ENCODE peak calls at places on chromosome 4, in nine cellular contexts. Y is fibroblast of lung, H is fibroblast of mammary gland, Z is AG09319, A is cardiac fibroblast, K is right lobe of liver, T is colonic mucosa, D is lung, R is GM06990. V is an unnamed sample.
A peak's percentile ranks its signal among the peaks of the same experiment; 100 is the strongest.

GRCh38 chr4:186644737-186645261 is 78.9 kb downstream of the FAT1 start:
- DNase-seq in Y (peak; percentile 30), H (peak; percentile 41), Z (no peak), A (peak; percentile 89), K (peak; percentile 57), T (no peak), D (no peak), R (no peak), V (no peak)

GRCh38 chr4:77284036-77284435 is 127.0 kb downstream of the CCNG2 start:
- DNase-seq in Y (peak; percentile 2), H (no peak), Z (no peak), A (no peak), K (no peak), T (no peak), D (no peak), R (no peak), V (no peak)

GRCh38 chr4:119284876-119285611 is 36.9 kb downstream of the FABP2 start:
- DNase-seq in Y (peak; percentile 19), H (peak; percentile 32), Z (no peak), A (peak; percentile 36), K (no peak), T (no peak), D (no peak), R (no peak), V (no peak)

GRCh38 chr4:183842134-183842838 is 62.8 kb upstream of the STOX2 start:
- DNase-seq in Y (no peak), H (no peak), Z (no peak), A (no peak), K (no peak), T (no peak), D (no peak), R (no peak), V (no peak)

GRCh38 chr4:20356565-20356964 is 104.9 kb downstream of the SLIT2 start:
- DNase-seq in Y (peak; percentile 45), H (no peak), Z (no peak), A (peak; percentile 63), K (no peak), T (no peak), D (no peak), R (no peak), V (no peak)

GRCh38 chr4:8195841-8196460 is 3.1 kb upstream of the SH3TC1 start:
- DNase-seq in Y (no peak), H (no peak), Z (no peak), A (no peak), K (peak; percentile 28), T (no peak), D (no peak), R (no peak), V (no peak)

GRCh38 chr4:156378053-156378665 is 424.5 kb upstream of the CTSO start:
- DNase-seq in Y (peak; percentile 62), H (peak; percentile 59), Z (no peak), A (peak; percentile 16), K (no peak), T (peak; percentile 23), D (no peak), R (no peak), V (peak; percentile 52)

GRCh38 chr4:56981795-56982201 is 3.1 kb downstream of the POLR2B start:
- DNase-seq in Y (peak; percentile 84), H (no peak), Z (no peak), A (peak; percentile 66), K (no peak), T (no peak), D (no peak), R (no peak), V (no peak)

DNA sequence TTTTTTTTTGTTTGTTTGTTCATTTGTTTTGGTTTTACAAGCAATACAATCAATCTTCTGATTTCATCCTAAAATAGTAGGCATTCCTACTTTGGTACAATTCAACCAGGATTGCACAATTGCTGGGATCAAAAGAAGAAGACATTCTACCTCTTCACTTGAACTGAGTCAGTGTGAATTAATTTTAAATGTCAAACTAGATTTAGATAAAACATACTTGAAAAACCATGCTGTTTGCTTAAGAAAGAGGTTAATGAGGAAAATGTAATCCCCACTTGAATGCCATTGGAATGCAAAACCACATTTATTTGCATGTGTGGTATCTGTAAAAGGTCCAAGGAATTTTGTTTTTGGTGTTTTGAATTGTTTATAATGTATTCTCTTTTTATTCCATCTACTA is 40.5 kb downstream of the HAND2 start:
- DNase-seq in Y (peak; percentile 97), H (peak; percentile 85), Z (peak; percentile 74), A (peak; percentile 72), K (no peak), T (no peak), D (no peak), R (no peak), V (no peak)
- TF ChIP-seq CTCF in Y (no peak), H (no peak), Z (no peak), A (no peak), K (no peak), T (no peak), D (no peak), R (no peak), V (no peak)

DNA sequence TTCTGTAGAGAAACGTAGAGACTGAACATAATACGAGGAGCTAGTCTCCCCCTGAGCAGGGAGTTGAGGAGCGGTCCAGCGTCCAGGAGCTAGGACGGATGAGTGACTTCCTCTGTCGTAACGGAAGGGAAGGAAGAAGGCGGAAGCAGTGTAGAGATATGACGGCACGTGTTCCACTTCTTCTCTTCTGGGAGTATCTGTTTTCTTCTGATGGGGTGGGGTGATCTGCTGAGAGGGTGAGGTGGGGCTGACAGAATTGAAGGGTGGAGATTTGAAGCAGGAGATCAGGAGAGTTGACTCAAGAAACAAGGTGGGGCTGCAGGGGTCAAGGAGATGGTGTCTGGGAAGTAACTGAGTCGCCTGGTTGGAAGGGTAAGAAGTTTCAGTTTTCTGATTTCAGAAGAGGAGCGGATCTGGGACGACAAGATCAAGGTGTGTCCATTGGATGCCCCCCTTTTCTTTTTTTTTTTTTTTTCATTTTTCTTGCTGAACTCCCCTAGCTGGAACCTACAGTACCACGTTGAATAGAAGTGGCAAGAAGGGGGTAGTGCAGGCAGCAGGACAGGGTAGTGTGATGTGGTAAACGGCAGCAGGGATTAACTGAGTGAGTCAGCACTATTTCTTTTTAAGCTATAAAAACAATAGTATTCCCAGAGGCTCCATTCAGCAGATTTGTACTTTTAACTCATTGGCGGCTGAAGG is 50.7 kb upstream of the SETD7 start:
- DNase-seq in Y (peak; percentile 36), H (peak; percentile 82), Z (no peak), A (peak; percentile 56), K (no peak), T (no peak), D (no peak), R (no peak), V (no peak)
- TF ChIP-seq CTCF in Y (no peak), H (peak; percentile 20), Z (no peak), A (peak; percentile 47), K (no peak), T (no peak), D (no peak), R (no peak), V (no peak)

GRCh38 chr4:140609548-140610425 is 41.0 kb upstream of the UCP1 start:
- DNase-seq in Y (peak; percentile 36), H (peak; percentile 55), Z (peak; percentile 11), A (peak; percentile 61), K (no peak), T (no peak), D (no peak), R (no peak), V (peak; percentile 72)
- TF ChIP-seq CTCF in Y (peak; percentile 57), H (peak; percentile 53), Z (peak; percentile 43), A (peak; percentile 40), K (peak; percentile 54), T (no peak), D (no peak), R (peak; percentile 49), V (peak; percentile 42)

DNA sequence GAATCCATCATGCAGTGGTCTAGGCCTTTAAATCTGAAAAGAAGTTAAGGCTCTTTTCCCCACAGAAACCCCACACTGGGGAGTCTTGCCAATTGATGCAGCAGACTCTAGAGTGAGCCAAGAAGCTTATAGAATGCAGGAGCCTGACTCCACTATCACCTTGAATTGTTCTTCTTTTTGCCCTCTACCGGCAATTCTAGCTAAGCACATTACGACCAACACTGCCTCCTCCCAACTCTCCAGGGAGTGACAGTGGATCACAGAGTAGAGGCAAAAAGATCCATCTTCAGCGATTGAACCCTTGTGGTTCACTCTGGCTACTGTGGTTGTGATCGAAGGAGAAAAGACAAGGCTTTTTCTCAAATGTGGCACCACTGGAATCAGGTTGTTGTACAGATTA is 331.5 kb downstream of the NKX6-1 start:
- DNase-seq in Y (no peak), H (no peak), Z (no peak), A (no peak), K (no peak), T (no peak), D (no peak), R (no peak), V (no peak)
- TF ChIP-seq CTCF in Y (no peak), H (no peak), Z (no peak), A (no peak), K (no peak), T (no peak), D (no peak), R (no peak), V (no peak)

DNA sequence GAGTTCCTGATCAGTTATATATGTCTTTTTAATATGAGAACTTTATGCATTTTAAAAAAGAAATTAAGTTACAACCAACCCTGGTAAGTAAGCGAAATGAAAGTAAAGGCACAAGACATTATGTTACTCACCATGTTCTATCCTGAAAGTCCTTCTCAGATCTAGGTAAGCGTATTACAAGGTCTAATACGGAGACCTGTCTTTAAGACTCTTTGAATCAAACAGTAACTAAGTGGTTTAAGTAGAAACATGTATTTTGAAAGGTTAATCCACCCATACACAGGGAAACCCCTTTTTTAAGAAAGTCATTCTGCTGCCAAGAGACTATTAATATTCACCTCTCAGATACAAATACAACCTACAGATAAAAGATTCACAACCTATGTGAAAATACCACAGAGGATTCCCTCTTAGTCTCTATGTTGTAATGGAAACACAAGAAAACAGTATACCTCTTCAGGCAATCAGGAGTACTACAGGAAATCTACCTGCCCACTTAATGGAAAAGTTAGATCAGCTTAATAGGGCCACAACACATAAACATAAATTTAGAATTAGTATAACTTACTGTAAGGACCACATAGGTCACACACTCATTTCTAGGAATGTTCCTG is 63.2 kb upstream of the TNIP3 start:
- DNase-seq in Y (no peak), H (no peak), Z (no peak), A (no peak), K (no peak), T (no peak), D (no peak), R (peak; percentile 25), V (peak; percentile 30)
- TF ChIP-seq CTCF in Y (no peak), H (no peak), Z (no peak), A (no peak), K (no peak), T (no peak), D (no peak), R (no peak), V (no peak)

GRCh38 chr4:39441593-39441992 is 17.1 kb downstream of the RPL9 start:
- DNase-seq in Y (no peak), H (no peak), Z (no peak), A (no peak), K (no peak), T (no peak), D (no peak), R (no peak), V (no peak)

GRCh38 chr4:39433878-39434492 is 24.7 kb downstream of the RPL9 start:
- DNase-seq in Y (no peak), H (no peak), Z (no peak), A (no peak), K (no peak), T (no peak), D (no peak), R (no peak), V (no peak)

GRCh38 chr4:39435875-39436563 is 22.7 kb downstream of the RPL9 start:
- DNase-seq in Y (no peak), H (no peak), Z (no peak), A (no peak), K (no peak), T (no peak), D (no peak), R (no peak), V (no peak)
- TF ChIP-seq CTCF in Y (peak; percentile 11), H (peak; percentile 17), Z (no peak), A (peak; percentile 16), K (peak; percentile 26), T (no peak), D (no peak), R (peak; percentile 37), V (peak; percentile 31)

V was measured in GM13977.